ENCODE peak calls at places on chromosomes 3 and 15, in ten cellular contexts. W, T, E, K, J, U, F, N, A and Z are unnamed samples.

GRCh38 chr3:55486101-55486856 is 827 bp downstream of the WNT5A start:
- DNase-seq in W (no peak), T (peak; percentile 79), E (no peak), K (no peak), J (peak; percentile 41), U (no peak), F (peak; percentile 24), N (peak; percentile 84), A (peak; percentile 36), Z (peak; percentile 75)

GRCh38 chr3:33355611-33356010 is 78.4 kb downstream of the FBXL2 start:
- DNase-seq in W (no peak), T (no peak), E (no peak), K (peak; percentile 69), J (peak; percentile 13), U (no peak), F (no peak), N (peak; percentile 48), A (peak; percentile 21), Z (no peak)

GRCh38 chr15:51828621-51829359 is 663 bp upstream of the TMOD3 start:
- DNase-seq in W (no peak), T (no peak), E (no peak), K (no peak), J (no peak), U (no peak), F (no peak), N (no peak), A (peak; percentile 49), Z (no peak)

GRCh38 chr15:48330045-48330840 is 986 bp upstream of the DUT start:
- DNase-seq in W (no peak), T (no peak), E (no peak), K (no peak), J (no peak), U (no peak), F (no peak), N (peak; percentile 27), A (peak; percentile 20), Z (peak; percentile 32)

GRCh38 chr3:146087121-146087520 is 73.9 kb downstream of the PLOD2 start:
- DNase-seq in W (no peak), T (no peak), E (no peak), K (no peak), J (no peak), U (no peak), F (no peak), N (no peak), A (no peak), Z (no peak)

GRCh38 chr3:156460206-156460609 is 94.7 kb downstream of the SSR3 start:
- DNase-seq in W (no peak), T (no peak), E (no peak), K (no peak), J (no peak), U (no peak), F (no peak), N (no peak), A (no peak), Z (no peak)

GRCh38 chr3:5011555-5012256 is 32.5 kb downstream of the BHLHE40 start:
- DNase-seq in W (no peak), T (no peak), E (no peak), K (no peak), J (no peak), U (no peak), F (no peak), N (no peak), A (no peak), Z (no peak)

GRCh38 chr15:87527416-87527815 is 729.1 kb downstream of the NTRK3 start:
- DNase-seq in W (no peak), T (no peak), E (no peak), K (no peak), J (no peak), U (no peak), F (no peak), N (peak; percentile 5), A (peak; percentile 46), Z (no peak)

GRCh38 chr3:156952011-156952410 is 125.9 kb downstream of the LEKR1 start:
- DNase-seq in W (no peak), T (no peak), E (no peak), K (no peak), J (no peak), U (no peak), F (no peak), N (peak; percentile 24), A (no peak), Z (no peak)

GRCh38 chr3:195307711-195308110 is 36.8 kb upstream of the XXYLT1 start:
- DNase-seq in W (no peak), T (no peak), E (no peak), K (no peak), J (no peak), U (no peak), F (no peak), N (no peak), A (peak; percentile 4), Z (no peak)

GRCh38 chr15:48560321-48561051 is 85.0 kb downstream of the FBN1 start:
- DNase-seq in W (no peak), T (no peak), E (no peak), K (no peak), J (no peak), U (no peak), F (no peak), N (peak; percentile 63), A (no peak), Z (peak; percentile 71)

GRCh38 chr15:47991376-47991775 is 129.4 kb upstream of the SLC24A5 start:
- DNase-seq in W (no peak), T (no peak), E (no peak), K (peak; percentile 51), J (no peak), U (no peak), F (no peak), N (no peak), A (peak; percentile 57), Z (no peak)

GRCh38 chr3:126109860-126110235 is 25.9 kb upstream of the SLC41A3 start:
- DNase-seq in W (no peak), T (no peak), E (no peak), K (no peak), J (no peak), U (no peak), F (no peak), N (no peak), A (no peak), Z (no peak)

GRCh38 chr3:133535971-133536634 is 37.4 kb upstream of the CDV3 start:
- DNase-seq in W (no peak), T (no peak), E (no peak), K (peak; percentile 87), J (no peak), U (no peak), F (no peak), N (peak; percentile 89), A (peak; percentile 97), Z (peak; percentile 91)

GRCh38 chr15:85589873-85590272 is 204.9 kb downstream of the KLHL25 start:
- DNase-seq in W (no peak), T (no peak), E (no peak), K (peak; percentile 49), J (no peak), U (no peak), F (no peak), N (peak; percentile 73), A (peak; percentile 97), Z (peak; percentile 82)